ENCODE peak calls at places on chromosome 11, in ten cellular contexts. B is pons; Y is CMK; H is NCI-H1105 treated with DMSO at 0.1 percent for 48 hours; P is HFF-Myc; K is M059J; O is brain microvascular endothelial cell; M is Caco-2; F is stimulated activated CD8-positive, alpha-beta memory T cell treated with anti-CD3 and anti-CD28 coated beads, Interleukin-2, amount 100 ng/mL, for 1 hour; I is astrocyte of the spinal cord. J is an unnamed sample.

GRCh38 chr11:128575174-128575955 is 12.0 kb downstream of the ETS1 start:
- DNase-seq in K (peak; percentile 46), P (no peak), H (no peak), Y (no peak), M (no peak), I (no peak), O (no peak), F (no peak), B (no peak), J (no peak)

GRCh38 chr11:36480833-36481232 is 29.2 kb downstream of the TRAF6 start:
- DNase-seq in O (no peak), Y (no peak), K (no peak), P (no peak), F (no peak), H (no peak), M (no peak), B (no peak), I (no peak), J (no peak)

GRCh38 chr11:2581151-2581930 is 118.5 kb downstream of the KCNQ1OT1 start:
- DNase-seq in P (no peak), K (no peak), H (no peak), F (no peak), M (no peak), O (no peak), I (no peak), B (no peak), Y (no peak), J (no peak)

GRCh38 chr11:69299572-69299971 is 5.6 kb downstream of the MYEOV start:
- DNase-seq in F (no peak), I (no peak), M (no peak), P (no peak), K (no peak), O (no peak), B (no peak), H (no peak), Y (no peak), J (no peak)

GRCh38 chr11:112795142-112795815 is 165.9 kb upstream of the NCAM1 start:
- DNase-seq in P (no peak), B (peak; percentile 46), K (peak; percentile 29), O (peak; percentile 12), H (no peak), I (peak; percentile 26), F (no peak), M (peak; percentile 76), Y (no peak), J (peak; percentile 70)

GRCh38 chr11:27395556-27396258 is 32.7 kb upstream of the CCDC34 start:
- DNase-seq in I (peak; percentile 60), H (no peak), Y (no peak), K (peak; percentile 71), M (peak; percentile 77), F (no peak), B (no peak), P (no peak), O (no peak), J (peak; percentile 39)

GRCh38 chr11:108916290-108916689 is 251.4 kb downstream of the DDX10 start:
- DNase-seq in H (no peak), Y (no peak), B (no peak), O (no peak), P (no peak), F (no peak), M (no peak), K (peak; percentile 72), I (peak; percentile 30), J (no peak)

GRCh38 chr11:57773026-57773598 is 11.5 kb downstream of the CTNND1 start:
- DNase-seq in I (no peak), P (no peak), M (no peak), F (no peak), Y (no peak), O (no peak), H (no peak), B (no peak), K (peak; percentile 52), J (no peak)

GRCh38 chr11:67656278-67656922 is 5.9 kb upstream of the ACY3 start:
- DNase-seq in B (no peak), K (no peak), I (no peak), O (peak; percentile 9), F (no peak), H (no peak), M (no peak), Y (no peak), P (no peak), J (no peak)

GRCh38 chr11:112087212-112087611 is 539 bp downstream of the SDHD start:
- DNase-seq in I (no peak), M (no peak), O (no peak), K (peak; percentile 7), B (no peak), H (no peak), P (no peak), F (no peak), Y (no peak), J (no peak)

GRCh38 chr11:119375629-119376196 is 5.8 kb downstream of the USP2 start:
- DNase-seq in P (no peak), I (peak; percentile 74), Y (no peak), O (peak; percentile 27), B (peak; percentile 94), H (no peak), F (no peak), K (peak; percentile 54), M (no peak), J (no peak)

GRCh38 chr11:120065176-120065575 is 72.7 kb downstream of the TRIM29 start:
- DNase-seq in K (no peak), B (no peak), H (no peak), O (no peak), I (no peak), F (no peak), Y (no peak), P (no peak), M (no peak), J (no peak)

GRCh38 chr11:75896843-75897419 is 81.9 kb downstream of the UVRAG start:
- DNase-seq in Y (no peak), B (peak; percentile 82), I (peak; percentile 62), K (peak; percentile 48), O (no peak), F (no peak), P (peak; percentile 21), H (peak; percentile 58), M (peak; percentile 56), J (no peak)

GRCh38 chr11:22577854-22578253 is 47.8 kb downstream of the FANCF start:
- DNase-seq in P (no peak), K (no peak), I (no peak), O (no peak), F (no peak), M (no peak), B (no peak), H (no peak), Y (no peak), J (no peak)

J was measured in Calu3.